ENCODE peak calls at places on chromosomes 3 and 15, in eight cellular contexts. T is ACHN; B is cardiac fibroblast; I is activated T-cell treated with anti-CD3 and anti-CD28 coated beads, Interleukin-2, amount 50 U/mL, for 4 hours; Z is CD8-positive, alpha-beta memory T cell; Y is activated naive CD4-positive, alpha-beta T cell; L is PC-3; S is H7. M is an unnamed sample.

GRCh38 chr3:44870375-44871061 is 3.9 kb upstream of the TGM4 start:
- DNase-seq in L (peak; percentile 72), I (no peak), Z (no peak), S (no peak), Y (no peak), T (no peak), B (no peak), M (no peak)

GRCh38 chr3:50316657-50317242 is 5.8 kb downstream of the HYAL2 start:
- DNase-seq in T (peak; percentile 88), Z (no peak), B (no peak), S (no peak), Y (no peak), L (peak; percentile 98), I (peak; percentile 70), M (no peak)

GRCh38 chr3:86245360-86245759 is 745.6 kb downstream of the VGLL3 start:
- DNase-seq in Y (no peak), B (no peak), Z (no peak), I (no peak), L (peak; percentile 42), T (peak; percentile 17), S (peak; percentile 24), M (no peak)

GRCh38 chr15:85477730-85478129 is 97.3 kb downstream of the AKAP13 start:
- DNase-seq in B (peak; percentile 30), L (peak; percentile 41), Z (no peak), T (peak; percentile 91), Y (no peak), I (no peak), S (no peak), M (no peak)

GRCh38 chr3:10889206-10889960 is 73.4 kb downstream of the SLC6A11 start:
- DNase-seq in I (no peak), L (no peak), T (no peak), S (no peak), Y (no peak), B (no peak), Z (no peak), M (no peak)

GRCh38 chr3:71488391-71488809 is 95.1 kb downstream of the FOXP1 start:
- DNase-seq in Y (no peak), B (no peak), I (peak; percentile 38), L (no peak), Z (no peak), T (no peak), S (no peak), M (no peak)

GRCh38 chr15:101288905-101289513 is 6.0 kb downstream of the SNRPA1 start:
- DNase-seq in T (peak; percentile 63), S (peak; percentile 69), Y (no peak), B (peak; percentile 71), I (no peak), L (peak; percentile 68), Z (peak; percentile 49), M (peak; percentile 26)

GRCh38 chr15:30065025-30065801 is 17.5 kb upstream of the GOLGA8J start:
- DNase-seq in L (peak; percentile 55), Y (no peak), T (peak; percentile 73), Z (no peak), I (no peak), S (no peak), B (peak; percentile 46), M (no peak)

GRCh38 chr3:99218468-99218867 is 317.0 kb upstream of the DCBLD2 start:
- DNase-seq in B (no peak), Z (no peak), T (no peak), Y (no peak), S (peak; percentile 1), I (no peak), L (no peak), M (no peak)

GRCh38 chr3:14430706-14431470 is 28.5 kb downstream of the SLC6A6 start:
- DNase-seq in I (no peak), B (no peak), T (no peak), Y (no peak), S (no peak), L (no peak), Z (no peak), M (no peak)

GRCh38 chr3:79810529-79810928 is 42.7 kb upstream of the ROBO1 start:
- DNase-seq in B (no peak), S (no peak), L (peak; percentile 70), Z (no peak), I (no peak), T (no peak), Y (no peak), M (no peak)

GRCh38 chr15:43821505-43821904 is 3.0 kb downstream of the MFAP1 start:
- DNase-seq in B (no peak), Y (no peak), Z (no peak), L (no peak), S (no peak), T (no peak), I (no peak), M (no peak)

GRCh38 chr15:38975282-38975990 is 410.8 kb upstream of the RASGRP1 start:
- DNase-seq in I (no peak), L (peak; percentile 27), T (no peak), B (no peak), Z (no peak), Y (no peak), S (no peak), M (no peak)

GRCh38 chr3:185900228-185900627 is 37.6 kb downstream of the TRA2B start:
- DNase-seq in Y (no peak), B (peak; percentile 79), I (no peak), S (no peak), T (peak; percentile 91), L (peak; percentile 99), Z (no peak), M (no peak)

GRCh38 chr3:38120690-38121450 is 16.1 kb downstream of the ACAA1 start:
- DNase-seq in S (peak; percentile 25), Z (no peak), L (no peak), B (no peak), I (no peak), T (no peak), Y (no peak), M (no peak)

GRCh38 chr3:126057936-126058335 is 26.0 kb downstream of the SLC41A3 start:
- DNase-seq in B (no peak), L (no peak), S (no peak), T (no peak), Y (no peak), Z (no peak), I (no peak), M (no peak)

GRCh38 chr3:69425249-69425648 is 39.4 kb upstream of the FRMD4B start:
- DNase-seq in Z (no peak), L (peak; percentile 51), S (peak; percentile 7), B (peak; percentile 58), I (peak; percentile 6), Y (no peak), T (peak; percentile 30), M (no peak)

GRCh38 chr3:48845170-48845569 is 2.5 kb downstream of the PRKAR2A start:
- DNase-seq in I (no peak), T (no peak), S (peak; percentile 50), B (peak; percentile 10), L (no peak), Y (no peak), Z (no peak), M (no peak)

GRCh38 chr3:52109556-52110380 is 44.5 kb downstream of the POC1A start:
- DNase-seq in Y (no peak), T (no peak), S (no peak), I (no peak), B (peak; percentile 71), Z (no peak), L (no peak), M (no peak)

GRCh38 chr15:85306946-85307686 is 73.3 kb upstream of the AKAP13 start:
- DNase-seq in S (no peak), I (no peak), Y (no peak), Z (no peak), B (no peak), L (no peak), T (no peak), M (no peak)

GRCh38 chr15:71649894-71650293 is 160.5 kb upstream of the NR2E3 start:
- DNase-seq in I (no peak), S (no peak), T (no peak), L (peak; percentile 53), B (no peak), Z (no peak), Y (no peak), M (no peak)

GRCh38 chr3:156952011-156952410 is 125.9 kb downstream of the LEKR1 start:
- DNase-seq in Z (no peak), L (no peak), S (no peak), T (no peak), Y (no peak), B (no peak), I (no peak), M (no peak)

M was measured in NCI-H1694.